ENCODE peak calls at places on chromosome 4, in six cellular contexts. H, K, U, J, N and A are unnamed samples.
A peak's percentile ranks its signal among the peaks of the same experiment; 100 is the strongest.

GRCh38 chr4:2250003-2250763 is 8.3 kb upstream of the HAUS3 start:
- DNase-seq in H (no peak), K (no peak), U (peak; percentile 25), J (no peak), N (no peak), A (no peak)

GRCh38 chr4:46274717-46275116 is 115.2 kb downstream of the GABRA2 start:
- DNase-seq in H (no peak), K (no peak), U (no peak), J (no peak), N (peak; percentile 2), A (no peak)

GRCh38 chr4:155818639-155819038 is 47.4 kb downstream of the ASIC5 start:
- DNase-seq in H (no peak), K (no peak), U (no peak), J (no peak), N (no peak), A (no peak)

GRCh38 chr4:181601118-181601517 is 642.1 kb upstream of the TENM3 start:
- DNase-seq in H (no peak), K (no peak), U (no peak), J (no peak), N (no peak), A (no peak)

GRCh38 chr4:186936496-186937375 is 213.1 kb upstream of the FAT1 start:
- DNase-seq in H (no peak), K (no peak), U (no peak), J (no peak), N (peak; percentile 95), A (no peak)

GRCh38 chr4:17284323-17285175 is 227.3 kb downstream of the QDPR start:
- DNase-seq in H (no peak), K (no peak), U (no peak), J (no peak), N (no peak), A (no peak)

GRCh38 chr4:41693629-41694028 is 54.9 kb downstream of the PHOX2B start:
- DNase-seq in H (no peak), K (no peak), U (peak; percentile 27), J (no peak), N (peak; percentile 16), A (no peak)

GRCh38 chr4:101020956-101021355 is 326.4 kb downstream of the PPP3CA start:
- DNase-seq in H (no peak), K (peak; percentile 53), U (no peak), J (no peak), N (no peak), A (no peak)

GRCh38 chr4:41839945-41840854 is 91.7 kb upstream of the PHOX2B start:
- DNase-seq in H (no peak), K (peak; percentile 39), U (no peak), J (no peak), N (no peak), A (no peak)

GRCh38 chr4:47531241-47531953 is 46.3 kb downstream of the ATP10D start:
- DNase-seq in H (no peak), K (peak; percentile 86), U (no peak), J (no peak), N (peak; percentile 16), A (peak; percentile 28)

GRCh38 chr4:2251073-2251794 is 9.3 kb upstream of the HAUS3 start:
- DNase-seq in H (no peak), K (no peak), U (peak; percentile 28), J (no peak), N (no peak), A (no peak)

GRCh38 chr4:3346146-3346545 is 53.3 kb downstream of the RGS12 start:
- DNase-seq in H (no peak), K (peak; percentile 30), U (peak; percentile 81), J (peak; percentile 69), N (peak; percentile 81), A (peak; percentile 65)

GRCh38 chr4:71004281-71004851 is 10.9 kb downstream of the DCK start:
- DNase-seq in H (no peak), K (no peak), U (no peak), J (no peak), N (peak; percentile 7), A (no peak)

GRCh38 chr4:179625391-179625790 is 2183.2 kb upstream of the AGA start:
- DNase-seq in H (no peak), K (no peak), U (no peak), J (no peak), N (no peak), A (no peak)

GRCh38 chr4:142778908-142779307 is 67.2 kb downstream of the INPP4B start:
- DNase-seq in H (no peak), K (no peak), U (no peak), J (no peak), N (no peak), A (no peak)

GRCh38 chr4:117626664-117627063 is 407.6 kb upstream of the NDST3 start:
- DNase-seq in H (no peak), K (no peak), U (no peak), J (no peak), N (peak; percentile 16), A (no peak)

GRCh38 chr4:23084559-23085248 is 392.0 kb downstream of the GBA3 start:
- DNase-seq in H (no peak), K (no peak), U (no peak), J (no peak), N (no peak), A (no peak)

GRCh38 chr4:114729339-114729738 is 130.7 kb downstream of the UGT8 start:
- DNase-seq in H (no peak), K (no peak), U (peak; percentile 3), J (no peak), N (no peak), A (no peak)

GRCh38 chr4:111937368-111937767 is 207.9 kb upstream of the FAM241A start:
- DNase-seq in H (no peak), K (no peak), U (no peak), J (no peak), N (peak; percentile 51), A (no peak)

GRCh38 chr4:6055436-6055835 is 37.2 kb upstream of the C4orf50 start:
- DNase-seq in H (no peak), K (no peak), U (no peak), J (no peak), N (no peak), A (no peak)

GRCh38 chr4:120683902-120684540 is 238.5 kb downstream of the PRDM5 start:
- DNase-seq in H (no peak), K (no peak), U (no peak), J (no peak), N (no peak), A (no peak)

GRCh38 chr4:114116861-114117260 is 137.4 kb upstream of the ARSJ start:
- DNase-seq in H (no peak), K (no peak), U (no peak), J (no peak), N (no peak), A (no peak)

GRCh38 chr4:183099537-183100297 is 660 bp downstream of the WWC2 start:
- DNase-seq in H (no peak), K (no peak), U (no peak), J (peak; percentile 38), N (peak; percentile 35), A (no peak)

GRCh38 chr4:158710814-158711213 is 12.4 kb downstream of the PPID start:
- DNase-seq in H (no peak), K (no peak), U (no peak), J (no peak), N (no peak), A (no peak)

GRCh38 chr4:156609421-156609820 is 362.2 kb downstream of the PDGFC start:
- DNase-seq in H (no peak), K (no peak), U (no peak), J (no peak), N (no peak), A (no peak)

GRCh38 chr4:144176476-144176875 is 36.0 kb upstream of the GYPA start:
- DNase-seq in H (no peak), K (no peak), U (no peak), J (no peak), N (no peak), A (no peak)

GRCh38 chr4:3484057-3484973 is 21.2 kb downstream of the DOK7 start:
- DNase-seq in H (no peak), K (no peak), U (peak; percentile 70), J (no peak), N (peak; percentile 12), A (peak; percentile 20)

GRCh38 chr4:5470318-5470889 is 238.0 kb downstream of the EVC2 start:
- DNase-seq in H (no peak), K (no peak), U (no peak), J (no peak), N (no peak), A (no peak)

GRCh38 chr4:150283689-150284088 is 205.4 kb downstream of the DCLK2 start:
- DNase-seq in H (no peak), K (no peak), U (peak; percentile 30), J (no peak), N (no peak), A (no peak)

GRCh38 chr4:150082241-150082640 is 4.0 kb downstream of the DCLK2 start:
- DNase-seq in H (no peak), K (peak; percentile 28), U (no peak), J (no peak), N (no peak), A (no peak)

DNA sequence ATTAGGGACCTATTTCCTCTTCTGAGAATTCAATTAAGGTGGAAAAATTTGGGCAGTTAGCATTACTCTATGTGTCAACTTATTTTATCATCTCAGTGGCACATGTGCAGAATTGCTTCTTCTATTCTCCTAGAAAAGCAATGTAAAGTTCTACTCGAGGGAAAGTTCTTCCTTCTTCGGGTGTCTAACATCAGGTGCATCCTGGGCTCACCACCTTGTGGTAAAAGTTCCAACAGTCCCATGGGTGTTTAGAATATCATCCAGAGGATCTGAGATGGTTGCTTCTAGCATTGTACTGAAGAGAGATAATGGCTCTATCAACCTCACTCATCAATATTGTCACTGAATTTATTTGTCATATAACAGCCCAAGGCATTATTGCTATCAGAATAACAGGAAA is 969.7 kb downstream of the PDHA2 start:
- DNase-seq in H (no peak), K (no peak), U (no peak), J (no peak), N (no peak), A (no peak)
- H3K27ac ChIP-seq in H (no peak overlapping the region), K (no peak overlapping the region), U (no peak overlapping the region), J (no peak overlapping the region), N (no peak overlapping the region), A (no peak overlapping the region)

DNA sequence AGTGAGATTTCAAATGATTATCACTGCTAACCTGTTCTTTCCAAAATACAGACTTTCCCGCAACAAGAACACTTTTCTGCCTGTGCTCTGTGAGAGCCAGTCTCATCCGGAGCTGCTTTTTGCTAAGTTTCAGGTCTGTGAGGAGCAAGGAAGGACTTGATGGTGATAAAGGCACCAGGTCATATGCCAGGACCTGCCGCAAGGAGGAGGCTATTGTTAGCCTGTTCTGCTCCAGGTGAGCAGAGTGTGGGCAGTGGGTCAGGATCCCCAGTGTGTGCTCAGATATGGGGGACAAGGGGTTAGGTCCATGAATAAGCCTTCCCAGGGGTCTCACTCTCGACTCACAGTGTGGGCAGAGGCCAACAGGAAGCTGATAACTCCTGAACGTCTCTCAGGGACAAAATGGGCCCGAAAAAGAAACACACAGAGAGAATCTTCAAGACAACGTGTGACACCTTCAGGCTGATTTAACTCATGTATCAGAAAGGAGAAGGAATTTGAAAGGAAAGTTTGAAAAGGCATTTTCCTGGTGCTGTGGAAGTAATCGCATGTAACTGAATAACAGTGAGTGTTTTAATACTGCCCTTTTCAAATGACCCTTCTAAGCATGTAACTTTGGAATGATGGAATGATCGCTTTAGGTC is 57.7 kb upstream of the PDLIM3 start:
- DNase-seq in H (no peak), K (no peak), U (no peak), J (no peak), N (no peak), A (no peak)
- TF ChIP-seq CTCF in H (no peak), K (no peak), U (no peak), J (peak; percentile 0), N (no peak), A (no peak)

GRCh38 chr4:55469979-55470378 is 74.2 kb downstream of the TMEM165 start:
- DNase-seq in H (no peak), K (no peak), U (no peak), J (no peak), N (no peak), A (no peak)
- TF ChIP-seq GABPA in H (no peak), K (no peak), U (no peak), J (no peak), N (no peak), A (no peak)

GRCh38 chr4:140839888-140840790 is 84.0 kb upstream of the TBC1D9 start:
- DNase-seq in H (no peak), K (no peak), U (no peak), J (no peak), N (no peak), A (no peak)
- H3K27ac ChIP-seq in H (no peak overlapping the region), K (no peak overlapping the region), U (no peak overlapping the region), J (no peak overlapping the region), N (no peak overlapping the region), A (no peak overlapping the region)